ENCODE peak calls at places on chromosomes 5 and 9, in four cellular contexts. L is lower lobe of right lung, B is AG04450, M is fibroblast of lung. V is an unnamed sample.
A peak's percentile ranks its signal among the peaks of the same experiment; 100 is the strongest.

GRCh38 chr5:117188207-117188606 is 613.6 kb upstream of the SEMA6A start:
- DNase-seq in B (no peak), M (no peak), L (no peak), V (no peak)

GRCh38 chr5:4781312-4781711 is 358.8 kb upstream of the ADAMTS16 start:
- DNase-seq in L (no peak), M (no peak), B (no peak), V (no peak)

GRCh38 chr9:130601100-130601499 is 21.7 kb downstream of the FUBP3 start:
- DNase-seq in M (no peak), B (no peak), L (no peak), V (no peak)

GRCh38 chr9:92426501-92426900 is 2.2 kb upstream of the OMD start:
- DNase-seq in B (no peak), M (peak; percentile 9), L (no peak), V (no peak)

GRCh38 chr5:110590187-110590586 is 136.3 kb downstream of the TMEM232 start:
- DNase-seq in L (no peak), M (peak; percentile 24), B (no peak), V (no peak)

GRCh38 chr5:145345883-145346282 is 489.3 kb downstream of the PRELID2 start:
- DNase-seq in L (no peak), M (no peak), B (no peak), V (no peak)

GRCh38 chr5:137192293-137192743 is 306.8 kb downstream of the SPOCK1 start:
- DNase-seq in M (peak; percentile 84), B (no peak), L (no peak), V (no peak)

GRCh38 chr5:50653946-50654345 is 12.5 kb upstream of the PARP8 start:
- DNase-seq in L (no peak), M (no peak), B (no peak), V (peak; percentile 83)

GRCh38 chr5:17185776-17186175 is 31.7 kb upstream of the BASP1 start:
- DNase-seq in B (peak; percentile 84), L (no peak), M (peak; percentile 92), V (no peak)

GRCh38 chr5:141753971-141754713 is 72.1 kb upstream of the ARAP3 start:
- DNase-seq in B (no peak), L (no peak), M (peak; percentile 30), V (no peak)

GRCh38 chr9:128881884-128882676 is at the start of the genes KYAT1 and LRRC8A:
- DNase-seq in L (peak; percentile 98), B (peak; percentile 79), M (peak; percentile 93), V (peak; percentile 100)

GRCh38 chr5:137300411-137301240 is 198.5 kb downstream of the SPOCK1 start:
- DNase-seq in M (peak; percentile 85), L (no peak), B (no peak), V (no peak)

GRCh38 chr5:135443329-135443960 is 3.7 kb downstream of the DCANP1 start:
- DNase-seq in B (no peak), M (no peak), L (no peak), V (no peak)

GRCh38 chr5:102196481-102196880 is 99.6 kb downstream of the SLCO4C1 start:
- DNase-seq in M (no peak), B (no peak), L (no peak), V (no peak)

GRCh38 chr5:110082194-110082593 is 392.5 kb downstream of the MAN2A1 start:
- DNase-seq in L (no peak), B (no peak), M (no peak), V (no peak)

GRCh38 chr9:13140843-13141592 is 138.5 kb downstream of the MPDZ start:
- DNase-seq in B (no peak), M (peak; percentile 30), L (no peak), V (no peak)

GRCh38 chr5:67870662-67871061 is 344.9 kb upstream of the PIK3R1 start:
- DNase-seq in L (no peak), B (no peak), M (no peak), V (no peak)

GRCh38 chr9:24464321-24464951 is 81.3 kb downstream of the IZUMO3 start:
- DNase-seq in B (no peak), M (peak; percentile 74), L (no peak), V (no peak)

GRCh38 chr5:33772276-33772990 is 119.4 kb downstream of the ADAMTS12 start:
- DNase-seq in M (peak; percentile 74), L (no peak), B (peak; percentile 36), V (no peak)

GRCh38 chr5:150785950-150786349 is 7.4 kb downstream of the SMIM3 start:
- DNase-seq in L (no peak), M (no peak), B (no peak), V (no peak)

GRCh38 chr9:124781967-124782660 is 5.2 kb downstream of the OLFML2A start:
- DNase-seq in L (no peak), M (no peak), B (no peak), V (no peak)

GRCh38 chr9:92206490-92206889 is 87.0 kb downstream of the IARS1 start:
- DNase-seq in M (peak; percentile 23), B (no peak), L (no peak), V (no peak)

GRCh38 chr5:652773-653350 is 40.3 kb downstream of the TPPP start:
- DNase-seq in B (no peak), L (peak; percentile 20), M (no peak), V (peak; percentile 69)

GRCh38 chr5:39080597-39081204 is 6.5 kb upstream of the RICTOR start:
- DNase-seq in L (no peak), B (peak; percentile 47), M (peak; percentile 70), V (no peak)

GRCh38 chr5:142325677-142326479 is 1.1 kb upstream of the SPRY4 start:
- DNase-seq in L (peak; percentile 73), B (no peak), M (peak; percentile 71), V (no peak)

GRCh38 chr5:154858972-154859950 is 834 bp downstream of the CNOT8 start:
- DNase-seq in B (no peak), L (no peak), M (no peak), V (no peak)

GRCh38 chr9:73050062-73050814 is 97.4 kb upstream of the ALDH1A1 start:
- DNase-seq in B (no peak), M (peak; percentile 36), L (no peak), V (no peak)

GRCh38 chr9:27499481-27499880 is 24.6 kb upstream of the IFNK start:
- DNase-seq in L (no peak), B (no peak), M (peak; percentile 42), V (no peak)

GRCh38 chr9:95505676-95506437 is 10.9 kb downstream of the PTCH1 start:
- DNase-seq in L (no peak), B (no peak), M (peak; percentile 58), V (no peak)

DNA sequence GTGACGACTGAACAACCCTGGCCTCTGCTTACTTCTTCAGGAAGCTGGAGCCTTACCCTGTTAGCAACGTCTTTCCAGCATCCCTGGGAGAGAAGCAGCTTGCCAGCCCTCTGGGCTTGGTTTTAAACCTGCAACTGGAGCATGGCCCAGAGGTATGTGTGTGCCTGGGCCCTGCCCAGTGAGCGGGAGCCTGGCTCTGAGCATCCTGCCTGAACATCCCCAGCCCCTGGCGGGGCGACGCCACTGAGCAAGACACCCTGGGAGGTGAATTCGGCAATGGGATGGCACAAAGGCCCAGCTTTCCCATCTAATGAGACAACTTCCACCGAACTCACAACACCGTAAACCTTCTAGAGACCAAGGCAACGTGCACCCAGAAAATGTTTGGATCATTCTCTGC is 23.6 kb downstream of the IRX4 start:
- DNase-seq in M (no peak), L (no peak), B (no peak), V (no peak)
- H3K27me3 ChIP-seq in M (peaks cover 4% of the 10 kb centered on the region), L (peaks cover 48% of the 10 kb centered on the region), B (peaks cover 34% of the 10 kb centered on the region), V (peaks cover 70% of the 10 kb centered on the region)

DNA sequence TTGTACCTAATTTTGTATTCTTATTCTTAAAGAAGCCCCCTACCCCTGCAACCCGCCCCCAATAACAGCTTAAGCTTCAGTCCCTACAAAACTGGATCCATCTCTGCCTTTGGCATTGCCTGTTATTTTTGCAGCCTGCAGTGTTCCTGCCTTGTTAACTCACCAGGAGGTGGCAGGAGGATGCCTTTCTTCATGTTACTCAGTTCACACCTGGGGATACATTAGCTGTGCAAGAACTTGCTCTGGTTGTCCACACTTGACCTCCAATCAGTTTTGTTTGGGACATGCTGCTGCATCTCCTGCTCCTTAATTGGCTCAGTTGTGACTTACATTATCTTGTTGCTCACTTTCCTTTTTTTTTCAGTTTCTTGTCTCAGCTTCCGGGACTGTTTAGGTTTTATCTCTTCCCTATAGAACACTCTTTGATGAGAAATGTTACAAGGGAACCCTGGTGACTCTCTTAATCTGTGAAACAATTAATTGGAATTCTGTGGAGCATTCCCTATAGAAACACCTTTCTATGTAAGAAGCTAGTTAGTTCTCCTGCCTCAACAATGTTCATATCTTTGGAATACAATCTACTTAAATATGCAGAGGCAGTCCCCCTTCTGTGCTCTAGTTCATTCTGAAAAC is 467.7 kb upstream of the ACO1 start:
- DNase-seq in B (no peak), L (no peak), M (no peak), V (no peak)
- TF ChIP-seq CTCF in B (no peak), L (no peak), M (no peak), V (no peak)

DNA sequence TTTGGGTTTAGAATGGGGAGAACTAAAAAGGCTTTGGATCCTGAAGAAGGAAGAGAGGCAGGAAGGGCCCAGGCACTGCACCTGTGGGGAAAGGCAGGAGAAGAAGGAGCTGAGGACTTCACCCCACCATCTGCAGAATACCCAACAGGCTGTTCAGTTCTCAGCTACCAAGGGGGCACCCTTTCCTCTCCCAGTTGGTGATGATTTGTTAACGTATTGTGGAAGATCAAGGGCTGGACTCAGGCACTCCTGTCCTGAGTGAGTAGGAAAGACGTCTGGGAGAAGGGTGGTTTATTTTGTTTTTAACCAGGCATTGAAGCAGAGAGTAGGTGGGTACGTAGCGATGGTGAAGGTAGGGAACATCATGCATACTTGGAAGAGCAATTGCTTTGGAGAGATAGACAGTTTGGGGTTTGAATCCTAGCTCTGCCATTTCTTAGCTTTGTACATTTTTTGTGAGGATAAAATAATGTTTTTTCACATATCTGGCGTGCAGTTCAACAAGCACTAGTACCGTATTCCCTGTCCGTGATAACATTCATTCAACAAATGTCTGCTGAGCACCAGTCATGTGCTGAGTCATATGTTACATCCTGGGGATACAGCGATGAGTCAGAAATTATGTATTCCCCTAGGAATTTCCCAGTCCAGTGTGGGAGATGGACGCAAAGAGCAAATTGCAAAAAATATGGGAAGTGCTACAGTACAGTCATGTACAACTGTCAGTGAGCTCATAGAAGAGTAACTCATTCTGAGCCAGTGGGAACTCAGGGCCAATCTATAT is 2.1 kb downstream of the MSANTD3 start:
- DNase-seq in B (peak; percentile 97), M (peak; percentile 99), L (no peak), V (no peak)
- H3K4me3 ChIP-seq in B (peak overlapping the region; percentile 79), M (peak overlapping the region; percentile 80), L (no peak overlapping the region), V (no peak overlapping the region)

GRCh38 chr9:970310-971002 is 6.0 kb upstream of the DMRT3 start:
- DNase-seq in M (no peak), L (no peak), B (no peak), V (no peak)

GRCh38 chr9:969693-970309 is 6.7 kb upstream of the DMRT3 start:
- DNase-seq in B (no peak), M (no peak), L (no peak), V (no peak)

GRCh38 chr9:972512-973294 is 3.8 kb upstream of the DMRT3 start:
- DNase-seq in L (no peak), M (no peak), B (no peak), V (no peak)

GRCh38 chr9:973295-973842 is 3.1 kb upstream of the DMRT3 start:
- DNase-seq in B (no peak), L (no peak), M (no peak), V (no peak)

DNA sequence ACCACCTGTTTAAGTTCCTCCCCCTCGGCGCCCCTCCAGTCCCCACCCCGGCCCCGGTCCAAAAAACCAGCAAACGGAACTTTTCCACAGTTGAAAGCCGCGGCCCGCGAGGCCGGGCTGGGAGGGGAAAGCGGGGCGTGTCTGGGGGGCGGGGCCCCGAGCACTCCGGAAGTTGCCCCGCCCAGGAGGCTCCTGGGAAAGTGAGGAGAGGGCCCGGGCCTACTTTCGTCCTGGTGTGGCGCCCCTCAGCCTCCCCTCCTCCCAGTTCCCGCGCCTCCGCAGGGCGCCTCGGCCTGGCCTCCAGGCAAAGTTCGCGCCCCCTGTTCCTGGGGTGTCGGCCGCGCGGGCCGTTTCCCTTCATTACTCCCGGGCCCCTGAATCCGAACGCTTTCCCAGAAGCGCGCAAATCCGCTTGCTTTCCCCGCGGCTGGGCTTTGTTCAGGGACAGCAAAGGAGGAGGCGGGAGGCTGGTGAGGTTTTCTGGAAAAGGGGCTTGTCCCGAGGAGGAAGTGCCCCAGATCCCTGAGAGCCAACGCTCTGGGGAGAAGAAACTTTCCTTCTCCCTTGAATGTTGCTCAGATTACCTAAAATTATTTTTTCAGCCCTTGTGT is 4.4 kb upstream of the DMRT3 start:
- DNase-seq in B (no peak), M (no peak), L (no peak), V (no peak)
- H3K27me3 ChIP-seq in B (peaks cover 85% of the 10 kb centered on the region), M (peaks cover 81% of the 10 kb centered on the region), L (peaks cover 100% of the 10 kb centered on the region), V (peaks cover 100% of the 10 kb centered on the region)

V was measured in spleen.